ENCODE peak calls at places on chromosomes 5 and 9, in five cellular contexts. O is IMR-90, D is A549, X is heart right ventricle, N is sigmoid colon. M is an unnamed sample.

GRCh38 chr5:176881021-176881749 is 18.0 kb downstream of the HK3 start:
- DNase-seq in D (no peak), O (no peak), X (no peak), N (no peak), M (no peak)

GRCh38 chr9:124285903-124286291 is 28.1 kb downstream of the NEK6 start:
- DNase-seq in X (no peak), D (no peak), O (peak; percentile 99), N (peak; percentile 95), M (no peak)

GRCh38 chr9:87799503-87799902 is 73.6 kb downstream of the CTSL start:
- DNase-seq in X (no peak), N (no peak), D (no peak), O (no peak), M (no peak)

GRCh38 chr9:92686954-92687353 is 17.0 kb upstream of the IPPK start:
- DNase-seq in D (no peak), X (no peak), N (no peak), O (no peak), M (no peak)

GRCh38 chr9:137397675-137398423 is 25.1 kb downstream of the EXD3 start:
- DNase-seq in D (no peak), O (no peak), N (no peak), X (no peak), M (no peak)

GRCh38 chr9:88733651-88734470 is 198.9 kb downstream of the NXNL2 start:
- DNase-seq in X (peak; percentile 79), O (peak; percentile 60), D (no peak), N (no peak), M (no peak)

GRCh38 chr9:18238254-18238653 is 235.7 kb upstream of the ADAMTSL1 start:
- DNase-seq in N (no peak), D (no peak), X (no peak), O (peak; percentile 71), M (no peak)

GRCh38 chr5:43219120-43219519 is 27.1 kb downstream of the NIM1K start:
- DNase-seq in N (no peak), D (no peak), O (no peak), X (no peak), M (no peak)

GRCh38 chr5:123708074-123708806 is 196.3 kb downstream of the CSNK1G3 start:
- DNase-seq in O (peak; percentile 90), D (no peak), X (no peak), N (no peak), M (no peak)

GRCh38 chr9:12698986-12699385 is 5.8 kb downstream of the TYRP1 start:
- DNase-seq in D (no peak), N (no peak), O (no peak), X (no peak), M (no peak)

GRCh38 chr5:14211818-14212799 is 69.0 kb downstream of the TRIO start:
- DNase-seq in D (no peak), O (no peak), N (no peak), X (no peak), M (no peak)

GRCh38 chr9:116102596-116102995 is 51.0 kb upstream of the PAPPA start:
- DNase-seq in D (no peak), N (no peak), X (no peak), O (no peak), M (no peak)

GRCh38 chr9:16726718-16727451 is 143.6 kb downstream of the BNC2 start:
- DNase-seq in D (peak; percentile 63), X (peak; percentile 71), N (peak; percentile 95), O (peak; percentile 83), M (peak; percentile 69)

GRCh38 chr5:1913578-1913977 is 30.9 kb upstream of the IRX4 start:
- DNase-seq in X (no peak), N (peak; percentile 35), O (no peak), D (no peak), M (no peak)

GRCh38 chr9:28805197-28805596 is 1231.9 kb upstream of the C9orf72 start:
- DNase-seq in X (no peak), D (no peak), O (no peak), N (no peak), M (no peak)

GRCh38 chr9:88313364-88314220 is 74.7 kb upstream of the SPIN1 start:
- DNase-seq in N (peak; percentile 12), X (no peak), O (no peak), D (no peak), M (no peak)

GRCh38 chr5:157539623-157540022 is 36.0 kb downstream of the ADAM19 start:
- DNase-seq in O (peak; percentile 43), D (no peak), X (no peak), N (no peak), M (no peak)

GRCh38 chr5:132500931-132501628 is 10.5 kb upstream of the IRF1 start:
- DNase-seq in O (peak; percentile 55), D (peak; percentile 51), N (peak; percentile 85), X (peak; percentile 55), M (peak; percentile 33)

GRCh38 chr5:65062684-65063083 is 294.0 kb downstream of the CWC27 start:
- DNase-seq in N (peak; percentile 76), X (no peak), O (peak; percentile 94), D (peak; percentile 64), M (no peak)

GRCh38 chr9:136881691-136882108 is 4.6 kb upstream of the TRAF2 start:
- DNase-seq in N (no peak), O (peak; percentile 44), X (no peak), D (no peak), M (no peak)

GRCh38 chr5:20041326-20041977 is 53.5 kb upstream of the CDH18 start:
- DNase-seq in D (no peak), N (no peak), O (no peak), X (no peak), M (no peak)

GRCh38 chr9:133488686-133489252 is 9.9 kb upstream of the SLC2A6 start:
- DNase-seq in X (no peak), N (no peak), O (no peak), D (no peak), M (no peak)

GRCh38 chr5:160159991-160160826 is 41.0 kb upstream of the PWWP2A start:
- DNase-seq in X (no peak), N (no peak), O (peak; percentile 19), D (no peak), M (no peak)

GRCh38 chr5:179260324-179261070 is 84.8 kb downstream of the ADAMTS2 start:
- DNase-seq in D (no peak), X (no peak), O (no peak), N (no peak), M (no peak)

GRCh38 chr5:169716287-169716686 is 79.2 kb downstream of the DOCK2 start:
- DNase-seq in D (no peak), X (no peak), N (no peak), O (peak; percentile 74), M (no peak)

GRCh38 chr9:96450613-96451544 is 910 bp downstream of the HABP4 start:
- DNase-seq in D (peak; percentile 26), X (peak; percentile 32), O (peak; percentile 30), N (peak; percentile 74), M (peak; percentile 12)

GRCh38 chr9:117656007-117656406 is 48.2 kb upstream of the TLR4 start:
- DNase-seq in D (no peak), N (no peak), X (no peak), O (no peak), M (no peak)

GRCh38 chr9:129415031-129415953 is 205.6 kb downstream of the C9orf50 start:
- DNase-seq in X (peak; percentile 21), N (no peak), O (no peak), D (no peak), M (no peak)

GRCh38 chr5:5270958-5271605 is 131.0 kb downstream of the ADAMTS16 start:
- DNase-seq in O (peak; percentile 40), X (peak; percentile 55), D (peak; percentile 82), N (peak; percentile 79), M (peak; percentile 48)

GRCh38 chr5:53239301-53239990 is 129.9 kb upstream of the MOCS2 start:
- DNase-seq in D (no peak), X (no peak), N (no peak), O (peak; percentile 39), M (no peak)

GRCh38 chr5:18744990-18745590 is 1110.8 kb downstream of the TAF11L14 start:
- DNase-seq in D (no peak), X (no peak), O (no peak), N (no peak), M (no peak)

GRCh38 chr5:154384480-154385235 is 61.1 kb upstream of the SAP30L start:
- DNase-seq in O (no peak), N (no peak), D (no peak), X (no peak), M (no peak)

GRCh38 chr5:142512680-142513042 is 173.2 kb downstream of the FGF1 start:
- DNase-seq in O (peak; percentile 62), D (no peak), N (no peak), X (no peak), M (no peak)

GRCh38 chr5:167770461-167770860 is 521.0 kb upstream of the WWC1 start:
- DNase-seq in O (peak; percentile 77), X (no peak), N (no peak), D (no peak), M (no peak)

GRCh38 chr9:122946486-122947003 is 5.7 kb downstream of the RABGAP1 start:
- DNase-seq in N (no peak), O (no peak), D (no peak), X (no peak), M (no peak)
- H3K27ac ChIP-seq in N (peak overlapping the region; percentile 97), O (no peak overlapping the region), D (no peak overlapping the region), X (no peak overlapping the region), M (no peak overlapping the region)

DNA sequence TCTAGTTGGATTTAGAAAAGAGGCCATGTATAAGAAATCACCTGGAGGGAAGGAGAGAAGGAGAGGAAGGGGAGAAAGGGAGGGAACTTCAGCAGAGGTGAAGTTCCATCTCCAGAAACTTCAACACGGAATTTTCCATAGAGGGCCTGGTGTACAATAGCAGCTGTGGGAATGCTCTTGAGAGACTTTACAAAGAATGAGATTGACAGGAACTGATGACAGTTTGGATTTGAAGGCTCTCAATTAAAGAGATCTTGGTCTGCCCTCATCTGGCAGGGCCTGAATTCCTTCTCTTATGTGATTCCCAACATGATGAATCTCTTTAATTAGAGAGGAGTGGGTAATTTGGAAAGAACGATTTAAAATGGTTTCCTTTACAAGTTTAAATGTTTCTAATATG is 143.5 kb downstream of the MLLT3 start:
- DNase-seq in O (no peak), D (no peak), X (no peak), N (no peak), M (no peak)
- TF ChIP-seq CTCF in O (no peak), D (no peak), X (peak; percentile 10), N (no peak), M (no peak)

DNA sequence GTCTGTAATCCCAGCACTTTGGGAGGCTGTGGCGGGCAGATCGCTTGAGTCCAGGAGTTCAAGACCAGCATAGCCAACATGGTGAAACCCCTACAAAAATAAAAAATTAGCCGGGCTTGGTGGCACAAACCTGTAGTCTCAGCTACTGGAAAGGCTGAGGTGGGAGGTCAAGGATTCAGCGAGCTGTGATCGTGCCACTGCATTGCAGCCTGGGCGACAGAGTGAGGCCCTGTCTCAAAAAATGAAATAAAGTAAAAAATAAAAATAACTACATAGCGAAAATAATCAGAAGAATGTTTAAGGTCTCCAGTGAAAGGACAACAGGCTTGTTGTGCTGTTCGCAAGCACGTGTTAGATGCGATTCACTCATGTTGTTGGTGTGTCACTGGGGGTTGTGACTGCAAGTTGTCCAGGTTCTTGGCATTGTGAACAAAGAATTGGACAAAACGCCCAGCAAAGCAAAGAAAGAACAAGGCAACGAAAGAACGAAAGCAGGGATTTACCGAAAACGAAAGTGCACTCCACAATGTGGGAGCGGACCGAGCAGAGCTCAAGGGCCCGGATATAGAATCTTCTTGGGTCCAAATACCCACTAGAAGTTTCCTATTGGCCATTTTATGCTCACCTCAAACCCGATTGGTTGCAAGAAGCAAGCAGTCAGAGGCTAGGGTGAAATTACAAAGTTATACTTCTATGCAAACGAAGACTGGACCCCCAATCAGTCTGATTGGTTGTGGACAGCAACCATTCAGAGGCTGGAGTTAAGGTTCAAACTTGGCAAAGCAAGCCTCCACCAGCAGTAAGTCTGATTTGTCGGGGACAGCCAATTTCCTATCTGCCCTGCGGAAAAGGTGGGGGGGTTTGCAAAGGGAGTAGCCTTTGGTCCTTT is 844 bp upstream of the MCCC2 start:
- DNase-seq in N (no peak), O (peak; percentile 11), D (no peak), X (no peak), M (no peak)
- H3K27ac ChIP-seq in N (peak overlapping the region; percentile 78), O (peak overlapping the region; percentile 63), D (peak overlapping the region; percentile 91), X (peak overlapping the region; percentile 81), M (peak overlapping the region; percentile 88)

GRCh38 chr5:96434201-96434645 is 1.2 kb upstream of the PCSK1 start:
- DNase-seq in N (no peak), O (peak; percentile 74), X (peak; percentile 59), D (peak; percentile 36), M (peak; percentile 32)
- TF ChIP-seq CTCF in N (no peak), O (no peak), X (no peak), D (no peak), M (no peak)